ENCODE peak calls at places on chromosomes 16 and 17, in nine cellular contexts. One of them, this sample, is unnamed.

GRCh38 chr16:53142823-53143568 is 88.2 kb downstream of the CHD9 start:
- DNase-seq in right lobe of liver: no peak
- DNase-seq in fibroblast of pulmonary artery: peak
- DNase-seq in NT2/D1: no peak
- DNase-seq in SJSA1: no peak
- DNase-seq in colonic mucosa: no peak
- DNase-seq in CD4-positive, alpha-beta memory T cell: no peak
- DNase-seq in AG04450: no peak
- DNase-seq in fibroblast of mammary gland: peak
- DNase-seq in this sample: no peak

GRCh38 chr17:4607773-4608187 is 23.5 kb downstream of the SMTNL2 start:
- DNase-seq in fibroblast of pulmonary artery: peak
- DNase-seq in SJSA1: no peak
- DNase-seq in AG04450: no peak
- DNase-seq in fibroblast of mammary gland: peak
- DNase-seq in CD4-positive, alpha-beta memory T cell: no peak
- DNase-seq in NT2/D1: no peak
- DNase-seq in right lobe of liver: peak
- DNase-seq in colonic mucosa: peak
- DNase-seq in this sample: no peak

GRCh38 chr17:2239882-2240430 is 63.6 kb downstream of the SMG6 start:
- DNase-seq in fibroblast of mammary gland: peak
- DNase-seq in right lobe of liver: no peak
- DNase-seq in fibroblast of pulmonary artery: peak
- DNase-seq in NT2/D1: no peak
- DNase-seq in SJSA1: peak
- DNase-seq in CD4-positive, alpha-beta memory T cell: no peak
- DNase-seq in colonic mucosa: no peak
- DNase-seq in AG04450: peak
- DNase-seq in this sample: no peak

GRCh38 chr16:14244344-14245010 is 173.4 kb downstream of the MRTFB start:
- DNase-seq in NT2/D1: no peak
- DNase-seq in fibroblast of mammary gland: peak
- DNase-seq in colonic mucosa: no peak
- DNase-seq in CD4-positive, alpha-beta memory T cell: no peak
- DNase-seq in right lobe of liver: no peak
- DNase-seq in AG04450: no peak
- DNase-seq in fibroblast of pulmonary artery: peak
- DNase-seq in SJSA1: no peak
- DNase-seq in this sample: no peak

GRCh38 chr17:1447061-1447460 is 9.0 kb downstream of the CRK start:
- DNase-seq in colonic mucosa: no peak
- DNase-seq in CD4-positive, alpha-beta memory T cell: no peak
- DNase-seq in SJSA1: no peak
- DNase-seq in fibroblast of pulmonary artery: no peak
- DNase-seq in AG04450: no peak
- DNase-seq in NT2/D1: no peak
- DNase-seq in right lobe of liver: no peak
- DNase-seq in fibroblast of mammary gland: no peak
- DNase-seq in this sample: no peak

GRCh38 chr16:48831081-48831722 is 221.2 kb upstream of the N4BP1 start:
- DNase-seq in right lobe of liver: no peak
- DNase-seq in AG04450: no peak
- DNase-seq in colonic mucosa: no peak
- DNase-seq in NT2/D1: peak
- DNase-seq in SJSA1: peak
- DNase-seq in CD4-positive, alpha-beta memory T cell: no peak
- DNase-seq in fibroblast of pulmonary artery: no peak
- DNase-seq in fibroblast of mammary gland: no peak
- DNase-seq in this sample: no peak

GRCh38 chr16:51154271-51155171 is 3.5 kb upstream of the SALL1 start:
- DNase-seq in fibroblast of mammary gland: no peak
- DNase-seq in SJSA1: no peak
- DNase-seq in CD4-positive, alpha-beta memory T cell: no peak
- DNase-seq in NT2/D1: no peak
- DNase-seq in AG04450: no peak
- DNase-seq in right lobe of liver: peak
- DNase-seq in colonic mucosa: no peak
- DNase-seq in fibroblast of pulmonary artery: no peak
- DNase-seq in this sample: no peak

GRCh38 chr16:10625595-10626357 is 45.4 kb upstream of the EMP2 start:
- DNase-seq in AG04450: no peak
- DNase-seq in SJSA1: no peak
- DNase-seq in CD4-positive, alpha-beta memory T cell: no peak
- DNase-seq in NT2/D1: no peak
- DNase-seq in colonic mucosa: no peak
- DNase-seq in right lobe of liver: no peak
- DNase-seq in fibroblast of mammary gland: peak
- DNase-seq in fibroblast of pulmonary artery: no peak
- DNase-seq in this sample: no peak

GRCh38 chr17:16040710-16041251 is 41.2 kb downstream of the TTC19 start:
- DNase-seq in fibroblast of pulmonary artery: peak
- DNase-seq in CD4-positive, alpha-beta memory T cell: no peak
- DNase-seq in AG04450: peak
- DNase-seq in fibroblast of mammary gland: peak
- DNase-seq in NT2/D1: no peak
- DNase-seq in right lobe of liver: peak
- DNase-seq in colonic mucosa: peak
- DNase-seq in SJSA1: no peak
- DNase-seq in this sample: no peak

GRCh38 chr17:46044286-46044928 is 45.4 kb downstream of the STH start:
- DNase-seq in right lobe of liver: peak
- DNase-seq in AG04450: peak
- DNase-seq in SJSA1: peak
- DNase-seq in NT2/D1: peak
- DNase-seq in colonic mucosa: peak
- DNase-seq in fibroblast of mammary gland: peak
- DNase-seq in CD4-positive, alpha-beta memory T cell: peak
- DNase-seq in fibroblast of pulmonary artery: peak
- DNase-seq in this sample: peak

GRCh38 chr17:62751350-62751691 is 56.8 kb downstream of the MARCHF10 start:
- DNase-seq in AG04450: no peak
- DNase-seq in right lobe of liver: no peak
- DNase-seq in fibroblast of mammary gland: no peak
- DNase-seq in NT2/D1: no peak
- DNase-seq in fibroblast of pulmonary artery: no peak
- DNase-seq in CD4-positive, alpha-beta memory T cell: no peak
- DNase-seq in SJSA1: no peak
- DNase-seq in colonic mucosa: no peak
- DNase-seq in this sample: no peak

GRCh38 chr16:57711331-57711730 is 16.7 kb downstream of the DRC7 start:
- DNase-seq in right lobe of liver: no peak
- DNase-seq in CD4-positive, alpha-beta memory T cell: no peak
- DNase-seq in SJSA1: no peak
- DNase-seq in fibroblast of mammary gland: no peak
- DNase-seq in colonic mucosa: no peak
- DNase-seq in fibroblast of pulmonary artery: no peak
- DNase-seq in NT2/D1: no peak
- DNase-seq in AG04450: no peak
- DNase-seq in this sample: no peak

GRCh38 chr16:84617068-84617630 is 729 bp downstream of the COTL1 start:
- DNase-seq in fibroblast of mammary gland: no peak
- DNase-seq in NT2/D1: no peak
- DNase-seq in CD4-positive, alpha-beta memory T cell: peak
- DNase-seq in AG04450: no peak
- DNase-seq in colonic mucosa: no peak
- DNase-seq in SJSA1: no peak
- DNase-seq in right lobe of liver: peak
- DNase-seq in fibroblast of pulmonary artery: no peak
- DNase-seq in this sample: peak

DNA sequence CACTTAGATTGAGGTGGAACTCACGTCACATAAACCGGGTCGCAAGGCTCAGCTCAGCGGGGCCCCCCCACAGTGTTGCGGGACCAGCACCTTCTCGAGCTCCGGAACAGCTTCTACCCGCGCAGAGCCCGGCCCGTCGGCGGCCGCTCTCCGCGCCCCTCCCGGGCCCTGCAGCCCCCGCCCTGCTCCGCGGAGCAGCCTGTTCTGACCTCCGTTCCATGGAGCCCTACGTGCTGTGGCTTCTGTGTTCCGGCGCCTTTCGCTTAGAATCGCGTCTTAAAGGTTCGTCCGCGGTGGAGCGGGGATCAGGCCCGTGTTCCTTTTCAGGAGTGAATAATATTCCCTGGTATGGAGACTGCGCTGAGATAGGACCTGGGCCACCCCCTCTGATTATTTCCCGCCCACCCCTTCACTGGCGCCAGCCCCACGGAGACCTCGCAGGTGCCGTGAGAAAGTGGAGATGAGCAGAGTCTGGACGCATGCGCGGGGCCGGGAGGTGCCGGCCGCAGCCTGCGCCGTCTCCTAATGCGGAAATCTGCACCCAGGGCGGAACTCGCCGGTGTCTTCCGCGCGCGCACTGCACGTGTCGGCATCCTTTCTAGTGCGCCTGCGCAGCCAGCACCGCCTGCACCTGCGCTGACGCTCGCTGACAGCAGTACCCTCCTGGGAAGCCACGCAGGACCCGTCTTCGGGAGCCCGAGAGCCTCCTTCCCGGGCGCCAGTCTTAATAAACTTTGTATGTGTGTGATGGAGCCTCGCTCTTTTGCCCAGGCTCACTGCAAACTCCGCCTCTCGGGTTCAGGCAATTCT is 30.9 kb downstream of the ZNF778 start:
- DNase-seq in AG04450: no peak
- DNase-seq in CD4-positive, alpha-beta memory T cell: no peak
- DNase-seq in right lobe of liver: no peak
- DNase-seq in colonic mucosa: no peak
- DNase-seq in fibroblast of pulmonary artery: no peak
- DNase-seq in fibroblast of mammary gland: no peak
- DNase-seq in NT2/D1: no peak
- DNase-seq in SJSA1: no peak
- DNase-seq in this sample: no peak
- H3K4me3 ChIP-seq in AG04450: peak
- H3K4me3 ChIP-seq in CD4-positive, alpha-beta memory T cell: no peak
- H3K4me3 ChIP-seq in right lobe of liver: peak
- H3K4me3 ChIP-seq in colonic mucosa: peak
- H3K4me3 ChIP-seq in fibroblast of pulmonary artery: peak
- H3K4me3 ChIP-seq in fibroblast of mammary gland: no peak
- H3K4me3 ChIP-seq in NT2/D1: peak
- H3K4me3 ChIP-seq in SJSA1: no peak
- H3K4me3 ChIP-seq in this sample: peak

GRCh38 chr16:87602005-87602790 is at the start of gene JPH3:
- DNase-seq in fibroblast of mammary gland: no peak
- DNase-seq in colonic mucosa: no peak
- DNase-seq in CD4-positive, alpha-beta memory T cell: no peak
- DNase-seq in NT2/D1: no peak
- DNase-seq in right lobe of liver: no peak
- DNase-seq in AG04450: no peak
- DNase-seq in SJSA1: no peak
- DNase-seq in fibroblast of pulmonary artery: no peak
- DNase-seq in this sample: no peak
- H3K4me3 ChIP-seq in fibroblast of mammary gland: no peak
- H3K4me3 ChIP-seq in colonic mucosa: no peak
- H3K4me3 ChIP-seq in CD4-positive, alpha-beta memory T cell: no peak
- H3K4me3 ChIP-seq in NT2/D1: peak
- H3K4me3 ChIP-seq in right lobe of liver: no peak
- H3K4me3 ChIP-seq in AG04450: no peak
- H3K4me3 ChIP-seq in SJSA1: no peak
- H3K4me3 ChIP-seq in fibroblast of pulmonary artery: no peak
- H3K4me3 ChIP-seq in this sample: no peak

DNA sequence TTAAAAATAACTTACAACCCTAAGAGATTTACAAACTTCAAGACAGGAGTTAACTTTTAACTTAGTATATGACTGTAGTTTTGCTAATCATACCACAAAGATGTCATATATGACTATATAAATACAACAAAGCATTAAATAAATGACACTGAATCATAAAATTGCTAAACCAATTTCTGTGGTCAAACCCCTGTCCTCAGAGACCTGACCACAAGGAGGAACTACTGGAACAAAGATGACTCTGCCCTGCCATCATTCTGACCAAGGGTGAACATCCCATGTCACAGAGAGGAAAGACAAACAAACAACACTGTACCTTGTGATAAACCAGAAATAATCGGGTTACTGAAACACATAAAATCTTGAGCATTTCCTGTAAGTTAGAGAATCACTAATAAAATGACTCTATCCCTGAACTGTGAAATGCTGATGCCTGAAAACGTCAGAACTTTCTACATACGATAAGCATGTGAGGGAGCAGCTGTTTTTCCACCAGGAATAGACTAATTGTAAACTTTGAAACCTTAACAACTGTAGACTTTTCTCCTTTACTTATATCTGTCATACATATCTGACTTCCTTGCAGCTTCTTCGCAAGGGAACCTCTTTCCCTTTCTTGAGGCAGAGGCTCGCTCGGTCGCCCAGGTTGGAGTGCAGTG is 47.9 kb downstream of the WDR59 start:
- DNase-seq in SJSA1: peak
- DNase-seq in fibroblast of mammary gland: peak
- DNase-seq in CD4-positive, alpha-beta memory T cell: no peak
- DNase-seq in right lobe of liver: no peak
- DNase-seq in fibroblast of pulmonary artery: peak
- DNase-seq in NT2/D1: no peak
- DNase-seq in AG04450: peak
- DNase-seq in colonic mucosa: no peak
- DNase-seq in this sample: no peak
- H3K4me3 ChIP-seq in SJSA1: no peak
- H3K4me3 ChIP-seq in fibroblast of mammary gland: no peak
- H3K4me3 ChIP-seq in CD4-positive, alpha-beta memory T cell: no peak
- H3K4me3 ChIP-seq in right lobe of liver: no peak
- H3K4me3 ChIP-seq in fibroblast of pulmonary artery: no peak
- H3K4me3 ChIP-seq in NT2/D1: no peak
- H3K4me3 ChIP-seq in AG04450: no peak
- H3K4me3 ChIP-seq in colonic mucosa: no peak
- H3K4me3 ChIP-seq in this sample: no peak

DNA sequence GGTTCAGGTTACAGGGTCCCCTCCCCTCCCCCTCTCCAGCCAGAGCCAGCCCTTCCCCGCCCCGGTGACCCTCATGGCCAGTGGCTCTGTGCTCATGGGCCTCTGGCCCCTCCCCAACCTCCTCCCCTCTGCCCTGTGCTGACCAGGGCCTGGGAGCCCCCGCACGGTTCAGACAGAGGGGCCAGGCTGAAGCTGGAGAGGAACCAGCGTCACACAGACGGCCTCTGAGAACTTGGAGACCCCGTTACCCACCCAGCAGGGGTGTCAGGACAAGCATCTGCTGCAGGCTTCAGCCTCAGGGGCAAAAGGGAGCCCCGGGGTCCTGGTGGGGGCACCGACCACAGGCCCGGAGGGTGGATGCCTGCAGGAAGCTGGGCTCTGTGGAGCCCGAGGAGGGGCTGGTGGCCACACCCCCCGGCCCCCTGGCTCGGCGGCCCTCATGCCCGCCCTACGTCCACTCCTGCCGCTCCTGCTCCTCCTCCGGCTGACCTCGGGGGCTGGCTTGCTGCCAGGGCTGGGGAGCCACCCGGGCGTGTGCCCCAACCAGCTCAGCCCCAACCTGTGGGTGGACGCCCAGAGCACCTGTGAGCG is at the start of gene WFIKKN1:
- DNase-seq in colonic mucosa: peak
- DNase-seq in right lobe of liver: peak
- DNase-seq in CD4-positive, alpha-beta memory T cell: no peak
- DNase-seq in fibroblast of mammary gland: no peak
- DNase-seq in fibroblast of pulmonary artery: no peak
- DNase-seq in NT2/D1: no peak
- DNase-seq in AG04450: no peak
- DNase-seq in SJSA1: no peak
- DNase-seq in this sample: no peak
- H3K4me3 ChIP-seq in colonic mucosa: no peak
- H3K4me3 ChIP-seq in right lobe of liver: no peak
- H3K4me3 ChIP-seq in CD4-positive, alpha-beta memory T cell: no peak
- H3K4me3 ChIP-seq in fibroblast of mammary gland: no peak
- H3K4me3 ChIP-seq in fibroblast of pulmonary artery: no peak
- H3K4me3 ChIP-seq in NT2/D1: peak
- H3K4me3 ChIP-seq in AG04450: no peak
- H3K4me3 ChIP-seq in SJSA1: no peak
- H3K4me3 ChIP-seq in this sample: no peak

This sample was measured in CD8-positive, alpha-beta memory T cell.